ENCODE peak calls at places on chromosomes 2 and 18, in four cellular contexts. B is hepatocyte, F is mammary epithelial cell, C is body of pancreas. G is an unnamed sample. For H3K4me1, the result is how much of the 10 kb centered on the place peaks cover.

GRCh38 chr2:210226186-210226585 is 939 bp upstream of the ACADL start:
- DNase-seq in C (peak), B (no peak), F (no peak), G (no peak)

GRCh38 chr2:20597868-20598183 is 53.1 kb downstream of the HS1BP3 start:
- DNase-seq in C (peak), F (no peak), B (no peak), G (no peak)

GRCh38 chr2:161036926-161037325 is 123.3 kb upstream of the TANK start:
- DNase-seq in C (no peak), B (no peak), F (no peak), G (no peak)

GRCh38 chr2:127398239-127398590 is 10.4 kb upstream of the MAP3K2 start:
- DNase-seq in B (peak), C (peak), F (peak), G (no peak)

GRCh38 chr2:219512524-219513216 is 1.6 kb upstream of the ASIC4 start:
- DNase-seq in F (no peak), C (no peak), B (no peak), G (no peak)

GRCh38 chr2:199019898-199020507 is 437.7 kb downstream of the SATB2 start:
- DNase-seq in F (peak), C (no peak), B (peak), G (peak)

GRCh38 chr2:97645112-97645699 is 656 bp upstream of the COX5B start:
- DNase-seq in C (no peak), B (no peak), F (no peak), G (no peak)

GRCh38 chr2:119156105-119156890 is 2.3 kb downstream of the C1QL2 start:
- DNase-seq in C (no peak), B (peak), F (peak), G (no peak)

GRCh38 chr18:75208836-75209128 is 157 bp downstream of the PTGR3 start:
- DNase-seq in F (no peak), B (no peak), C (no peak), G (no peak)

GRCh38 chr2:47510745-47511144 is 107.8 kb downstream of the MSH2 start:
- DNase-seq in C (no peak), B (no peak), F (no peak), G (no peak)

GRCh38 chr2:138997849-138998517 is 217.8 kb upstream of the NXPH2 start:
- DNase-seq in C (no peak), F (peak), B (no peak), G (no peak)

GRCh38 chr2:222703866-222704265 is 32.4 kb downstream of the MOGAT1 start:
- DNase-seq in C (no peak), F (no peak), B (no peak), G (no peak)

GRCh38 chr2:16013571-16013970 is 73.2 kb downstream of the MYCN start:
- DNase-seq in C (no peak), B (no peak), F (no peak), G (no peak)

GRCh38 chr2:132270981-132271546 is 109.3 kb upstream of the ANKRD30BL start:
- DNase-seq in F (no peak), C (no peak), B (no peak), G (no peak)

GRCh38 chr2:220417503-220417902 is 790.1 kb downstream of the SLC4A3 start:
- DNase-seq in B (no peak), F (no peak), C (no peak), G (peak)

GRCh38 chr2:83305758-83306378 is 1153.2 kb downstream of the SUCLG1 start:
- DNase-seq in B (no peak), F (no peak), C (no peak), G (no peak)

GRCh38 chr2:95353613-95354468 is 48.7 kb upstream of the FAHD2A start:
- DNase-seq in F (no peak), C (no peak), B (no peak), G (no peak)

DNA sequence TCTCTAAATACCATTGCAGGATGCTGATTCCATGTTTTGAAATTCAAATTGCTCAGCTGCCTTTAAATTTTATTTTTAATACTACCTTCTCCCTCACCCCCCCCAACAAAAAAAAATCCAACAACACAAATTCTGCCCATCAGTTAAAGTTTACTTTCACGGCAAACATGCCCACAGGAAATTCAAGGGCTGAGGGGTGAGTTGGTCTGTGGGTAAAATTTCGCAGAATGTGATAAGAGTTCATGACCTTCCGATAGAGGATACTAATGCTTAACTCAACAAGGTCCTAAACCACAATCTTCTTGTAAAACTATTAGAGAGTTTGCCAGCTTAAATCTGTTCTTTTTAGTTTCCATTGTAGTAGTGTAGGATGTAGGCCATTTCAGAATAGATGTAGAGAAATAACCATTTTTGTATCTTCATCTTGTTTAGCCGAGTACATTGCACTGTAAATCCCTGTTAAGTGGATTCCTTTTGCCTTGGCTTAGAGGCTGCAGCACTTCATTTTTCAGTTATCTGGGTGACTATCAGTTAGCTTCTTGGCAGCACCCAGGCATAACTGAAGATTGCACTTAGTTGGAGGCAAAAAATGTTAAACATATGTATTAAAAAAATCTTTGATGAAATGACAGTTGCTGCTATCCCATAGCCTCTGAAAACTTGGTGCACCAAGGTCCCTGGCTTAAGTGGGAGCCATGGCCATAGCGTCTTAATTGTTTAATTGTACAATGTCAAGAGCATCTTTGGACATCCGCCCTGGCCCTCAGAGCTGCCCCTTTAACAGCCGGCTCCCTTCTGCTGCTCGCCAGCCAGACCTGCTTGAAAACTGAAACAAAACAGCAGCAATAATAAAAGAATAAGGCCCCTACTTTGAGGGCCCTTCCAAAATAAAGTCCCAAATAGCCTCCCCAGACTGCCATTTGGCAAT is 232.4 kb downstream of the HAUS1 start:
- DNase-seq in F (no peak), C (no peak), B (no peak), G (no peak)
- H3K4me3 ChIP-seq in F (no peak), C (no peak), B (no peak), G (no peak)

GRCh38 chr2:182367401-182367800 is 59.4 kb downstream of the PDE1A start:
- DNase-seq in B (no peak), C (no peak), F (no peak), G (no peak)
- H3K27ac ChIP-seq in B (no peak), C (no peak), F (no peak), G (no peak)

DNA sequence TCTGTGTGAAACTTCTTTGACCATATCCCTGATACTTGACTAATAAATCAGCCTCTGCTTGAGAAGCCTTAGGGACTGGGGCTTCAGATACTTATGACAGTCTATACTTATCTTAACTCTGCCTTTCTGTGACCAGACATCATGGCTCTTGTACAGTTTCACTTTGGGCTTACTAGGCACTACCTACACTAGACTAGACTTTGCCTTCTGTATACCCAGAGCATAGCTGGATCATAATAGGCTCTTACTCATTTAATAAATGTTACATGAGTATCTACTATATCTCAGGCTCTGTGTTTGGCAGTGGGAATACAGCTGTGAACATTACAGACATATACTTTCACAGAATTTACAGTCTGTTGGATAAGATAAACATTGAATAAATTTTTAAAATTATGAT is 9.0 kb downstream of the UGP2 start:
- DNase-seq in F (no peak), B (no peak), C (no peak), G (no peak)
- H3K4me1 ChIP-seq in F (under half), B (under half), C (under half), G (under half)

DNA sequence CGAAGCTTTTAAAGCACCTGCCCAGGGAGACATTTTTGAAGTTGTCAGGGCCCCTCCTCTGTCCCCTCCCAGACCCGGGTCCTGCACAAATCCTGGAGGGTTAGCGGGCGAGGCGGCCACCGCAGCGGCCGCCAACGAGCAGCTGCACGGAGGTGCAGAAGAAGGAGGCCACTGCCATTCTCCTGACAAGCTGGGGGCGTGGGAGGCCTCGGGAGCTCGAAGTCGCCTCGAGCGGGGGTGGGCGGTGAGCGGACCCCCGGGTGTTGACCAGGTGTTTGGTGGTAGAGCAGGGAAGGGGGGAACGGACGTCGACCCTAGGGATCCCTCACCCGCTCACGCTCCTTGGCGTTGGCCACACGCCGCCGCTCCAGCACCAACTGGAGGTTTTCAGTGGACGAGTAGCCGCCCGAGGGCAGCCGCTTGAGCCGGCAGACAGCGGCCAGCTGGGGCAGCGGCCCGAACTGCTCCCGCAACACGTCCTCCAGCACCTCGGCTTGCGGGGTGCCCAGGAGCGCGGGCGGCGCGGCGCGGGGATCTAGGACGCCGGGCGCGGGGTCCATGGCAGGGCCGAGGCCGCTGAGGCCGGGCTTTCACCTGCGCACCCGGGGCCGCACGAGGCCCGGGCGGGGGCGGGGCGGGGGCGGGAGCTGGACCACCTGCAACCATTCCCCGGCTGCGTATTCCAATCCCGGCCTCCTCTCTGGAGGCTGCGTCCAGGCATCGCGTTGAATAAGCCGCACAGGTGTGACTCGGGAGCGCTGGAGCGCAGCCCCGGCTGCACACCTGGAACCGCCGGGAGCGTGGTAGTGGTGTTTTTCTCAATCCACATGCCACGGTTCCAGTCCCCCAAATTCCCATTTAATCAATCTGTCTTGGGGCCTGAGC is at the start of gene FIGLA:
- DNase-seq in F (no peak), C (peak), B (no peak), G (no peak)
- H3K4me3 ChIP-seq in F (no peak), C (no peak), B (peak), G (no peak)

DNA sequence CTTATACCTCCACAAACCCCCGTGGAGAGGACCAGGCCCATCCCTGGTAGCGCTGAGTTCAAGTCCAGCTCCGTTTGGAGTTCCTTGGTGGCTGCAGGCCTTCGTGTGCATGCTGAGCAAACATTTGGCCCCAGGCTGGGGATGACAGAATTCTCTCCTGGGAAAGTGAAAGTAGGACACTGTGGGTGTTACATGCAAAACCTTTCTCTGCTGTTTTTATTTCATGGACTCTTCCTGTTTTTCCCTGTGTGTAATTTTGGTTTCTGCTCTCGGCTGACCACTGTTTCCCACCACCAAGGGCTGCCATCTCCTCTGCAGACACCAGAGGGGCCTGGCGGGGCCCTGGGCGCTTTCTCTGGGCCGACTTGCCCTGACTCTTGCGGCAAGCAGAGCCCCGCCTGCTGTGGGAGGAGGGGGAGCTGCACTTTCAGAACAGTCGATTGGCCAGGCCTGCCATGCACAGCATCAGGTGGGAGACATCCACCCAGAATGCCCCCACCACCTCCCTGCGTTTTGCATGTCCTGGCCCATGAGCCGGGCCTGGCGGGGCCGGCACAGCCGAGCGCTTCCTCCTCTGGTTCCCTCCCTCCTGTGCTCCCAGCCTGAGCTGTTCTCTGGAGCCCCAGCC is 102.4 kb downstream of the CABLES1 start:
- DNase-seq in F (peak), B (no peak), C (no peak), G (no peak)
- H3K27ac ChIP-seq in F (no peak), B (peak), C (no peak), G (no peak)

DNA sequence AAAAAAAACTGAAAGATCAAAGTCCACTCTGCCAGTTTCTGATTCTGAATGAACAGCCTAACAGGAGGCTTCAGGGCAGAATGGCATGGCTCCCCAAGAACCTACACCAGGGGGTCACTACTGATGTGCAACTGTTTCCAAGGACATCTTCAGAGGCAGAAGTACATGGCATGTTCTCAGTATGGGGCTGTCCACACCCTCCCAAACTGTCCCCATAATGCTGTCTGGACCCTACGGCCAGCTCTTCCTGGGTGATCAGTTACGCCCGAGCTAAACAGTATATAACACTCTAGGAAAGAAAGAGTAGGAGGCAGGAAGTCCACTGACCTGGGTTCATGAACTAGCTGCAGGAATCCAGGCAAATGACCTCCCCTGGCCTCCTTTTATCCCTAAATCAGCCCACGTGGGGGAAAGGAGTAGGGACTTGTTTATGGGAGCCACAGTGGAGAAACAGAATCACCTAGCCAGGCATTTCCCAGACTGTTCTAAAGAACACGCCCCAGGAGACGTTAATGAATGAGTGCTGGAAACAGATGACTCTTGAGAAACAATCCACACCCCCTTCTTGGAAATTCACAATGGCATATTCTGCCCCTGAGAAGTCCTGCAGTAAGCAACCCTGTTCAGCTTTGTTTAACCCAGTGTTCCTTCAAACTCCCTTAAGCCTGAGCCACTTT is 2.5 kb downstream of the TMBIM1 start:
- DNase-seq in C (peak), B (peak), F (peak), G (no peak)
- H3K4me1 ChIP-seq in C (half or more), B (half or more), F (half or more), G (under half)

GRCh38 chr2:2184549-2185249 is 146.4 kb downstream of the MYT1L start:
- DNase-seq in B (no peak), F (no peak), C (no peak), G (no peak)
- H3K4me3 ChIP-seq in B (no peak), F (no peak), C (no peak), G (no peak)

GRCh38 chr18:6777509-6777908 is 48.0 kb downstream of the ARHGAP28 start:
- DNase-seq in B (no peak), F (no peak), C (no peak), G (no peak)
- H3K27ac ChIP-seq in B (no peak), F (no peak), C (no peak), G (no peak)